ENCODE peak calls at places on chromosomes 1 and 21, in eight cellular contexts. R, V, H, E, Z, B, N and F are unnamed samples. For H3K36me3, the result is how much of the 10 kb centered on the place peaks cover.

GRCh38 chr1:231134624-231135023 is 27.2 kb upstream of the TRIM67 start:
- DNase-seq in R (no peak), V (peak), H (no peak), E (no peak), Z (peak), B (no peak), N (no peak), F (no peak)

GRCh38 chr1:40783001-40783905 is at the start of gene KCNQ4:
- DNase-seq in R (peak), V (no peak), H (peak), E (peak), Z (no peak), B (no peak), N (no peak), F (peak)

GRCh38 chr1:234565132-234565531 is 44.8 kb downstream of the IRF2BP2 start:
- DNase-seq in R (no peak), V (peak), H (no peak), E (no peak), Z (no peak), B (no peak), N (no peak), F (no peak)

GRCh38 chr1:153962088-153963029 is 978 bp downstream of the SLC39A1 start:
- DNase-seq in R (no peak), V (peak), H (peak), E (no peak), Z (peak), B (no peak), N (peak), F (no peak)

GRCh38 chr1:172977296-172978027 is 73.3 kb downstream of the TNFSF18 start:
- DNase-seq in R (no peak), V (no peak), H (no peak), E (no peak), Z (no peak), B (no peak), N (no peak), F (no peak)

GRCh38 chr1:24707659-24708058 is 37.6 kb upstream of the CLIC4 start:
- DNase-seq in R (no peak), V (peak), H (no peak), E (no peak), Z (no peak), B (no peak), N (peak), F (peak)

GRCh38 chr1:166079276-166079675 is 87.5 kb downstream of the FAM78B start:
- DNase-seq in R (no peak), V (no peak), H (no peak), E (no peak), Z (no peak), B (no peak), N (no peak), F (no peak)

GRCh38 chr1:89912073-89912472 is 82.8 kb upstream of the ZNF326 start:
- DNase-seq in R (no peak), V (no peak), H (no peak), E (no peak), Z (no peak), B (no peak), N (no peak), F (no peak)

GRCh38 chr1:2240251-2241156 is 12.4 kb downstream of the SKI start:
- DNase-seq in R (peak), V (peak), H (peak), E (peak), Z (no peak), B (no peak), N (peak), F (peak)

GRCh38 chr1:115958866-115959265 is 17.4 kb upstream of the SLC22A15 start:
- DNase-seq in R (no peak), V (no peak), H (no peak), E (no peak), Z (no peak), B (no peak), N (no peak), F (no peak)

GRCh38 chr1:91124290-91124975 is 102.6 kb upstream of the ZNF644 start:
- DNase-seq in R (no peak), V (no peak), H (no peak), E (no peak), Z (no peak), B (no peak), N (no peak), F (no peak)

DNA sequence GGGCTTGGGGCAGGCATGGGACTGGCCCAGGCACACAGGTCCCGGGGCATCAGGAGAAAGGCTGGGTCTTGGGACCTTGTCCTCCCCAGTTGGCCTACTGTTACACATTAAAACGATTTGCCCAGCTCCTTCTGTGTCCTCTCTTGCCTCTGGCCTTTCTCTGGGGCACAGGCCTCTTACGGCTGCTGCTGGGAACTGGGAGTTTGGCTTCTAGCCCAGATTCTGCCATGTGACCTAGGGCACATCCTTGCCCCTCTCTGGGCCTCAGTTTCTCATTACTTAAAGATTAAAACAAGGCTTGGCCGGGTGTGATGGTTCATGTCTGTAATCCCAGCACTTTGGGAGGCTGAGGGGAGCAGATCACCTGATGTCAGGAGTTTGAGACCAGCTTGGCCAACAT is 14.0 kb downstream of the KDF1 start:
- DNase-seq in R (no peak), V (no peak), H (no peak), E (no peak), Z (no peak), B (no peak), N (no peak), F (no peak)
- H3K36me3 ChIP-seq in R (under half), V (under half), H (under half), E (half or more), Z (half or more), B (under half), N (under half), F (under half)

GRCh38 chr1:28416509-28417194 is 47.1 kb downstream of the PHACTR4 start:
- DNase-seq in R (no peak), V (peak), H (no peak), E (no peak), Z (no peak), B (no peak), N (no peak), F (no peak)
- H3K36me3 ChIP-seq in R (under half), V (under half), H (under half), E (under half), Z (under half), B (under half), N (under half), F (under half)

GRCh38 chr21:33552093-33552998 is 9.5 kb downstream of the SON start:
- DNase-seq in R (no peak), V (no peak), H (no peak), E (no peak), Z (no peak), B (no peak), N (peak), F (no peak)

GRCh38 chr21:33554982-33555344 is 12.1 kb downstream of the SON start:
- DNase-seq in R (no peak), V (no peak), H (no peak), E (no peak), Z (no peak), B (no peak), N (no peak), F (no peak)

GRCh38 chr21:33554236-33554981 is 11.6 kb downstream of the SON start:
- DNase-seq in R (no peak), V (no peak), H (no peak), E (no peak), Z (no peak), B (no peak), N (no peak), F (no peak)

GRCh38 chr21:33551664-33552063 is 8.8 kb downstream of the SON start:
- DNase-seq in R (no peak), V (no peak), H (no peak), E (no peak), Z (no peak), B (no peak), N (no peak), F (no peak)

DNA sequence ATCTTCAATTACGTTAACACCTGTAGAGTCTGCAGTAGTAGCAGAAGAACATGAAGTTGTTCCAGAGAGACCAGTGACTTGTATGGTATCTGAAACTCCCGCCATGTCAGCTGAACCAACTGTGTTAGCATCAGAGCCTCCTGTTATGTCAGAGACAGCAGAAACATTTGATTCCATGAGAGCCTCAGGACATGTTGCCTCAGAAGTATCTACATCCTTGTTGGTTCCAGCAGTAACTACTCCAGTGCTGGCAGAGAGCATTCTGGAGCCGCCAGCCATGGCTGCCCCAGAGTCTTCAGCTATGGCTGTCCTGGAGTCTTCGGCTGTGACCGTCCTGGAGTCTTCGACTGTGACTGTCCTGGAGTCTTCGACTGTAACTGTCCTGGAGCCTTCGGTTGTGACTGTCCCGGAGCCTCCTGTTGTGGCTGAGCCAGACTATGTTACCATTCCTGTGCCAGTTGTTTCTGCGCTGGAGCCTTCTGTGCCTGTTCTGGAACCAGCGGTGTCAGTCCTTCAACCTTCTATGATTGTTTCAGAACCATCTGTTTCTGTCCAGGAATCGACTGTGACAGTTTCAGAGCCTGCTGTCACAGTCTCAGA is 10.3 kb downstream of the SON start:
- DNase-seq in R (no peak), V (no peak), H (no peak), E (no peak), Z (no peak), B (no peak), N (no peak), F (no peak)
- H3K36me3 ChIP-seq in R (under half), V (half or more), H (under half), E (half or more), Z (half or more), B (half or more), N (half or more), F (half or more)

DNA sequence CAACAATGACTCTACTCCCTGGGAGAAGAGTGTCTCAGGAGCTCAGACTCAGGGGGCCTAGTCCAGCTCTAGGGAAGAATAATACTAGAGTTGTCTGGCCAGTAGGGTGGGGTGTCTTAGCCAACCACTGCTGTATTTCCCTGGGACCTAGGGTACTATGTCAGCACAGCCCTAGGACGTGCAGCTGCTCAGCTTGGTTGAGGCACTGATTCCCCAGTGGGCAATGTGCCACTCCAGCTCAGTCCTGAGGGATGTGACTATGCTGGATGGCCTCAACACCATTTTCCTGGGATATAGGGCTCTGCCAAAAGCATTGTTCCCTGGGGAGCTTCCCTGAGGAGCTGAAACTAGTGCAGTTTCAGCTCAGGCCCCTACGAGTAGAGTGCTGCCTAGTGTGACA is 47.4 kb downstream of the TNN start:
- DNase-seq in R (no peak), V (no peak), H (no peak), E (no peak), Z (no peak), B (no peak), N (no peak), F (no peak)
- H3K36me3 ChIP-seq in R (under half), V (under half), H (under half), E (under half), Z (under half), B (under half), N (under half), F (under half)

DNA sequence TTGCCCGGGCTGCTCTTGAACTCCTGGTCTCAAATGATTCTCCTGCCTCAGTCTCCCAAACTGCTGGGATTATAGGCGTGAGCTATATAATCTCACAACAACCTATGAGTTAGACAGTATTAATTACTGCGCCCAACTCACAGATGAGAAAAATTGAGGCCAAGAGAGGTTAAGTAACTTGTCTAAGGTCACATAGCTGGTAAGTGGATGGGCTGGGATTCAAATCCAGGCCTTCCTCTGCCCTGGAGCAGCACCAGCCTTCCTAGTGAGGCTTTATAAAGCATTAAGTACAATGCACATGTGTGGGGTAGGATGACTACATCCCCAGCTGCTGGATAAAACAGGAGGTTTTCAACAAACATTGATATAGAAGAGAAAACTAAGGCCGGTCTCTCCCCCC is 15.1 kb downstream of the E2F2 start:
- DNase-seq in R (no peak), V (no peak), H (no peak), E (no peak), Z (no peak), B (no peak), N (no peak), F (no peak)
- H3K36me3 ChIP-seq in R (under half), V (under half), H (under half), E (under half), Z (under half), B (under half), N (under half), F (under half)

GRCh38 chr1:30755746-30756145 is 1.8 kb downstream of the LAPTM5 start:
- DNase-seq in R (no peak), V (no peak), H (no peak), E (no peak), Z (no peak), B (no peak), N (no peak), F (no peak)

GRCh38 chr1:30753660-30754123 is 3.9 kb downstream of the LAPTM5 start:
- DNase-seq in R (no peak), V (no peak), H (no peak), E (no peak), Z (no peak), B (no peak), N (no peak), F (no peak)

GRCh38 chr1:30756206-30756544 is 1.4 kb downstream of the LAPTM5 start:
- DNase-seq in R (no peak), V (no peak), H (no peak), E (no peak), Z (no peak), B (no peak), N (no peak), F (no peak)

GRCh38 chr1:30755334-30755733 is 2.2 kb downstream of the LAPTM5 start:
- DNase-seq in R (no peak), V (no peak), H (no peak), E (no peak), Z (no peak), B (no peak), N (no peak), F (no peak)

GRCh38 chr1:30754684-30755171 is 2.8 kb downstream of the LAPTM5 start:
- DNase-seq in R (no peak), V (no peak), H (no peak), E (no peak), Z (no peak), B (no peak), N (no peak), F (no peak)
- H3K36me3 ChIP-seq in R (under half), V (under half), H (under half), E (under half), Z (under half), B (under half), N (under half), F (under half)

GRCh38 chr1:181062800-181063428 is 25.6 kb upstream of the IER5 start:
- DNase-seq in R (no peak), V (no peak), H (no peak), E (no peak), Z (no peak), B (peak), N (peak), F (no peak)
- H3K36me3 ChIP-seq in R (under half), V (under half), H (under half), E (under half), Z (under half), B (under half), N (under half), F (under half)

GRCh38 chr1:201142011-201142853 is 12.0 kb downstream of the TMEM9 start:
- DNase-seq in R (peak), V (no peak), H (peak), E (no peak), Z (no peak), B (peak), N (no peak), F (no peak)
- H3K36me3 ChIP-seq in R (under half), V (under half), H (under half), E (half or more), Z (half or more), B (under half), N (half or more), F (under half)